ENCODE peak calls at places on chromosome 20, in seven cellular contexts. L is A549, R is IMR-90, B is HepG2, O is H1, X is GM12878, P is K562. A is an unnamed sample.

GRCh38 chr20:43492101-43492500 is 15.4 kb upstream of the L3MBTL1 start:
- DNase-seq in R (peak), L (no peak), X (peak), P (no peak), O (no peak), B (no peak), A (no peak)

GRCh38 chr20:21102691-21103311 is 3.4 kb downstream of the LINC00237 start:
- DNase-seq in O (no peak), P (no peak), B (no peak), L (no peak), R (peak), X (no peak), A (no peak)

GRCh38 chr20:53831228-53831627 is 237.6 kb upstream of the ZNF217 start:
- DNase-seq in R (no peak), X (no peak), B (no peak), P (no peak), O (no peak), L (no peak), A (no peak)

GRCh38 chr20:2845607-2846006 is 5.1 kb downstream of the VPS16 start:
- DNase-seq in B (no peak), L (no peak), R (no peak), X (no peak), O (no peak), P (no peak), A (no peak)

GRCh38 chr20:55386686-55387085 is 618.6 kb downstream of the CBLN4 start:
- DNase-seq in B (no peak), R (no peak), P (no peak), O (no peak), L (no peak), X (no peak), A (no peak)

GRCh38 chr20:45372646-45373352 is 5.3 kb downstream of the TP53TG5 start:
- DNase-seq in O (no peak), R (no peak), X (no peak), P (no peak), L (no peak), B (no peak), A (no peak)

GRCh38 chr20:32466739-32467505 is 108.8 kb downstream of the ASXL1 start:
- DNase-seq in P (no peak), R (no peak), O (no peak), L (no peak), X (no peak), B (no peak), A (no peak)

GRCh38 chr20:655730-656624 is 3.0 kb upstream of the SRXN1 start:
- DNase-seq in X (no peak), P (no peak), O (no peak), B (no peak), L (no peak), R (no peak), A (no peak)

GRCh38 chr20:914727-915498 is 1.2 kb downstream of the ANGPT4 start:
- DNase-seq in X (no peak), B (no peak), R (no peak), P (no peak), O (no peak), L (no peak), A (no peak)

GRCh38 chr20:32763202-32763999 is 1.2 kb downstream of the DNMT3B start:
- DNase-seq in L (no peak), O (no peak), P (peak), X (no peak), R (no peak), B (no peak), A (no peak)

GRCh38 chr20:13753436-13754036 is 31.2 kb downstream of the ESF1 start:
- DNase-seq in B (no peak), O (no peak), X (no peak), R (no peak), P (no peak), L (no peak), A (no peak)

GRCh38 chr20:52747736-52748135 is 224.4 kb upstream of the TSHZ2 start:
- DNase-seq in L (no peak), X (no peak), P (peak), B (peak), O (no peak), R (no peak), A (no peak)

GRCh38 chr20:34907616-34908469 is 31.4 kb downstream of the ACSS2 start:
- DNase-seq in P (peak), R (peak), X (no peak), B (peak), L (peak), O (no peak), A (peak)

GRCh38 chr20:12966468-12967085 is 42.2 kb upstream of the SPTLC3 start:
- DNase-seq in R (peak), X (no peak), P (no peak), L (no peak), B (peak), O (no peak), A (no peak)

GRCh38 chr20:22385602-22386299 is 198.6 kb downstream of the FOXA2 start:
- DNase-seq in X (no peak), O (no peak), R (no peak), L (peak), P (peak), B (peak), A (no peak)

GRCh38 chr20:1389703-1390385 is 3.0 kb downstream of the FKBP1A start:
- DNase-seq in R (no peak), X (no peak), P (no peak), B (no peak), O (no peak), L (no peak), A (no peak)

GRCh38 chr20:31605902-31606677 is 1.0 kb downstream of the ID1 start:
- DNase-seq in X (no peak), R (no peak), O (no peak), L (no peak), P (peak), B (peak), A (no peak)

GRCh38 chr20:47960769-47961525 is 175.7 kb upstream of the SULF2 start:
- DNase-seq in O (no peak), P (no peak), R (no peak), B (no peak), X (no peak), L (no peak), A (no peak)

GRCh38 chr20:11260611-11261010 is 586.8 kb upstream of the JAG1 start:
- DNase-seq in X (no peak), R (peak), P (no peak), L (no peak), O (no peak), B (no peak), A (no peak)

GRCh38 chr20:31860431-31861345 is 9.6 kb downstream of the DUSP15 start:
- DNase-seq in L (no peak), O (no peak), B (no peak), R (no peak), P (no peak), X (no peak), A (no peak)

GRCh38 chr20:11692567-11692966 is 225.1 kb upstream of the BTBD3 start:
- DNase-seq in P (no peak), O (no peak), L (no peak), B (no peak), X (no peak), R (no peak), A (no peak)

GRCh38 chr20:14478126-14478525 is 140.7 kb upstream of the FLRT3 start:
- DNase-seq in O (no peak), P (no peak), B (no peak), X (no peak), L (no peak), R (no peak), A (no peak)

GRCh38 chr20:13525225-13525940 is 113.3 kb downstream of the TASP1 start:
- DNase-seq in P (no peak), O (no peak), R (peak), B (peak), X (no peak), L (peak), A (no peak)

GRCh38 chr20:32158943-32159660 is 48.4 kb downstream of the PLAGL2 start:
- DNase-seq in X (no peak), O (no peak), R (no peak), P (no peak), L (no peak), B (no peak), A (no peak)

GRCh38 chr20:19275630-19276071 is 63.2 kb downstream of the SLC24A3 start:
- DNase-seq in B (no peak), X (no peak), O (no peak), P (no peak), R (no peak), L (no peak), A (no peak)

GRCh38 chr20:2851086-2851485 is 10.5 kb downstream of the VPS16 start:
- DNase-seq in B (no peak), X (no peak), R (no peak), L (no peak), O (no peak), P (no peak), A (no peak)

GRCh38 chr20:19328676-19329075 is 116.2 kb downstream of the SLC24A3 start:
- DNase-seq in R (no peak), X (no peak), B (no peak), O (no peak), L (no peak), P (no peak), A (no peak)

GRCh38 chr20:7723284-7723683 is 217.0 kb downstream of the HAO1 start:
- DNase-seq in R (no peak), L (no peak), P (no peak), B (no peak), X (no peak), O (no peak), A (no peak)

GRCh38 chr20:37527638-37528441 is at the start of gene BLCAP:
- DNase-seq in B (peak), R (peak), O (peak), X (peak), P (peak), L (peak), A (peak)

GRCh38 chr20:37528442-37529213 is 952 bp upstream of the BLCAP start:
- DNase-seq in B (no peak), P (no peak), L (no peak), X (no peak), R (no peak), O (no peak), A (no peak)

GRCh38 chr20:37526238-37526838 is 1.3 kb downstream of the BLCAP start:
- DNase-seq in X (no peak), O (no peak), B (peak), L (no peak), R (peak), P (peak), A (no peak)

GRCh38 chr20:37525810-37526209 is 1.9 kb downstream of the BLCAP start:
- DNase-seq in X (no peak), P (no peak), B (no peak), L (no peak), O (no peak), R (no peak), A (no peak)

DNA sequence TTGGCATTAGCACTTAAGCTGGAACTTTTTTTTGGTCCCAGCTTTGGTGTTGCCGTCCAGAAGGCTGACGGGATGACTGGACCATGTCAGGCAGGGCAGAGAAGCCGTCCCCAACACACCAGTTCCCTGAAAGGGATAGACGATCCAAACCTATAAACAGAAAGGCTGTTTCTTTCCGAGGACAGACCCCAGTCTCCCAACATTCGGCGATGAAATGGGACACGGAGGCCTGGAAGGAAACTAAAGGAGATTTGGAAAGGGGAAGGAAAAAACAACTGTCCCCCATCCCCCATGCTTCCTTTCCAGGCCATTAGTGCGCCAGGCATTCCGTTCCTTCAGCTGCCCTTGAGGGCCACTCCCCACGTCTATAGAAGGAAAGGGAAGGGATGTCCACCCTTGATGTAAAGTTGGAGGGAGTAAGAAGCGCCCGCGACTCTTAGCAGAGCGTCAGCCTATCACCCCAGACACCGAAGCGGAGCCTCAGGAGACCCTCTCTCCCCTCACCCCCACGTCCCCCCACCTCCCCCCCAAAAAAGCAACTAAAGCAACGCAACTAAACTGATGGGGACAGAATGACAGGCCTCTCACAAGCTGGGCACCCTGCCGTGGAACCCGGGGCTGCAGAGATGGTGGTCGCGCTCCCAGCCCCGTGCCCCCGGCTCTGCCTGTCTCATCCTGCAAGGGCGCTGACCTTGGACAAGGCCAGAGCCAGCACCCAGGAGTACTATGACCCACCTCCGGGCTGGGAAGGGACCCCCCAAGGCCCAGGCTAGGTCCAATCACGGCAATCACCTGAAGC is 638 bp downstream of the BLCAP start:
- DNase-seq in L (peak), O (no peak), B (no peak), P (no peak), R (peak), X (no peak), A (no peak)
- TF ChIP-seq CEBPB in L (no peak), O (no peak), B (no peak), P (no peak), R (no peak), X (no peak), A (no peak)

GRCh38 chr20:60104980-60105379 is 146.8 kb downstream of the CDH26 start:
- DNase-seq in L (no peak), B (no peak), X (no peak), R (no peak), O (peak), P (no peak), A (no peak)
- TF ChIP-seq CEBPB in L (no peak), B (no peak), X (no peak), R (no peak), O (peak), P (no peak), A (no peak)

GRCh38 chr20:25076201-25076600 is 5.7 kb downstream of the VSX1 start:
- DNase-seq in B (no peak), P (no peak), X (no peak), R (no peak), O (no peak), L (no peak), A (peak)

GRCh38 chr20:25078662-25079061 is 3.3 kb downstream of the VSX1 start:
- DNase-seq in X (no peak), B (no peak), P (no peak), L (no peak), R (no peak), O (no peak), A (no peak)

GRCh38 chr20:25077610-25078169 is 4.3 kb downstream of the VSX1 start:
- DNase-seq in B (peak), R (peak), L (peak), P (no peak), X (no peak), O (no peak), A (no peak)

GRCh38 chr20:25079171-25079570 is 2.8 kb downstream of the VSX1 start:
- DNase-seq in P (no peak), R (no peak), B (no peak), O (no peak), X (no peak), L (no peak), A (no peak)

GRCh38 chr20:25076731-25077609 is 5.0 kb downstream of the VSX1 start:
- DNase-seq in B (peak), R (peak), L (peak), P (no peak), X (no peak), O (no peak), A (peak)
- TF ChIP-seq CEBPB in B (peak), R (no peak), L (peak), P (peak), X (no peak), O (no peak), A (peak)

DNA sequence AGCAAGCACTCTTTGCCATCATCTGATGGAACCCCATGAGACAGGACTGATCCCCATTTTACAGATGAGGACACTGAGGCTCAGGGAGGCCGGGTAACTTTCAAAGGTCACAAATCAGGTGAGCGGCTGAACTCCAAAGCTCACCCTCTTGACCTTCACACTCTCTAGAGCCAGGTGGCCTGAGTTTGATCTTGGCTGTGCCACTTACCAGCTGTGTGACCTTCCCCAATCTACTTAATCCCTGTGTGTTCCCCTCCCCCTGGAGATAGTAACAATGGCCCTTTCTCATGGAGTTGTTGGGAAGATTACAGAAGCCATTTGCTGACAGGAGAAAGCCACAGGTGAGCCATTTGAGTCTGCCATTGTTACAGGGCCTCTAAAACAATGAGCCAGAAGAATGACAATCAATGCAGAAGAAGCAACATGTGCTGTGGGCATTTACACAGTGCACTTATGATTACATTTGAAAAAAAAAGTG is 34.5 kb downstream of the BMP7 start:
- DNase-seq in B (no peak), O (peak), R (no peak), L (no peak), P (no peak), X (no peak), A (no peak)
- TF ChIP-seq CEBPB in B (no peak), O (no peak), R (no peak), L (no peak), P (no peak), X (no peak), A (no peak)

GRCh38 chr20:62825994-62826645 is 9.3 kb downstream of the COL9A3 start:
- DNase-seq in P (no peak), R (no peak), X (no peak), B (no peak), L (no peak), O (no peak), A (no peak)

GRCh38 chr20:62828051-62828450 is 11.2 kb downstream of the COL9A3 start:
- DNase-seq in O (no peak), L (no peak), X (no peak), B (no peak), P (no peak), R (no peak), A (no peak)

GRCh38 chr20:62828551-62829230 is 11.8 kb downstream of the COL9A3 start:
- DNase-seq in L (no peak), O (no peak), R (no peak), B (no peak), X (no peak), P (no peak), A (no peak)

GRCh38 chr20:62826646-62827322 is 9.9 kb downstream of the COL9A3 start:
- DNase-seq in P (no peak), R (no peak), O (no peak), X (no peak), L (no peak), B (no peak), A (no peak)

DNA sequence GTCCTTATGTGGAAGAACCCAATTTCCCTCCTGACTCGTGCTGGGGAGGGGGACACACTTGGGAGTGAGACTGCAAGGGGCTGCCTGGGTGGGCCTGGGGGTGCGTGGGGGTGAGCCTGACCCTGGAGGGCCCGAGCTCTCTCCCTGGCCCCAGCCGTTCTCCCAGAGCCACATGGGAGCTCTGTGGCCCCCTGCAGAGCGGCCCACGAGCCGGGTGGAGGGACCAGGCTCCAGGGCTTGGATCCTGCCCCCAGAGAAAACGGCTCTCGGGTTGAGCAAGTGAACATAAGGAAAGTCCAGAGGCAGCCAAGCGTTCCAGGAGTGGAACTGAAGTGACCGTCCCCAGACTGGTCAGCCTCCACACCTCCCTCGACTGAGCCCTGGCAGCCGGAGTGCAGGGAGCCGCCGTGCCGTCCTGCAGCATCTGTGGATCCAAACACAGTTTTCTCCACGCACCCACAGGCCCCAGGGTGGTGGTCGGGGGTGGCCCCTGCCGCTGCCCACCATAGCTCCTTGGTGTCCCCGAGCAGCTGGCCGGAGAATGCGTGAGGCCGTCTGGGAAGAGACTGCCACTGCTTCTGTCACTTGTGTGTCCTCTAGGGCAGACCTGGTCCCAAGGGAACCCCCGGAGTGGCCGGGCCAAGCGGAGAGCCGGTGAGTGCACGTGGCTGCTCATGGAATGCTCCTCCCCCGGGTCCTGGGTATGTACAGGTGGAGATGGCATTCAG is 10.6 kb downstream of the COL9A3 start:
- DNase-seq in B (no peak), R (no peak), P (no peak), X (no peak), L (no peak), O (no peak), A (no peak)
- TF ChIP-seq CEBPB in B (no peak), R (no peak), P (no peak), X (no peak), L (no peak), O (no peak), A (no peak)

GRCh38 chr20:51399138-51399890 is 143.2 kb downstream of the NFATC2 start:
- DNase-seq in P (no peak), L (no peak), R (no peak), X (no peak), O (no peak), B (no peak), A (no peak)

GRCh38 chr20:51398552-51398951 is 144.0 kb downstream of the NFATC2 start:
- DNase-seq in L (no peak), O (no peak), X (no peak), R (no peak), B (no peak), P (no peak), A (no peak)

GRCh38 chr20:51402201-51402600 is 140.3 kb downstream of the NFATC2 start:
- DNase-seq in P (no peak), R (peak), B (no peak), L (no peak), X (no peak), O (no peak), A (no peak)

GRCh38 chr20:51398083-51398482 is 144.4 kb downstream of the NFATC2 start:
- DNase-seq in R (no peak), L (no peak), P (no peak), B (no peak), O (no peak), X (no peak), A (no peak)

GRCh38 chr20:51400051-51400926 is 142.2 kb downstream of the NFATC2 start:
- DNase-seq in P (no peak), L (no peak), R (no peak), O (no peak), B (no peak), X (peak), A (no peak)
- TF ChIP-seq CEBPB in P (no peak), L (no peak), R (no peak), O (no peak), B (no peak), X (no peak), A (no peak)

DNA sequence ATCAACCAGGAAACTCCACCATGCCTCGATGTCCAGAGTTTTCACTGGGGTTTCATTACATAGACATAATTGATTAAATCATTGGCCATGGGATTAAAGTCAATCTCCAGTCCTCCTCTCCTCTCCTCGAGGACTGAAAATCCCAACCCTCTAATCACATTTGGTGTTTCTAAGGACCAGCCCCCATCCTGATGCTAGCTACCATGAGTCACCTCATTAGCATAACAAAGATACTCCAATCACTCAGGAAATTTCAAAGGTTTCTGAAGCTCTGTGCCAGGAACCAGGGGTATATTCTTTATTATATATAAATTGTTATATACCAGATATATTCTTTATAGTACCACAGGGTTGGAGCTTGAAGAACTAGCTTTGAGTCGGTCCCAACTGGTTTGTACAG is 212.9 kb upstream of the PRND start:
- DNase-seq in B (no peak), X (no peak), P (no peak), O (no peak), L (no peak), R (no peak), A (no peak)
- TF ChIP-seq CEBPB in B (no peak), X (no peak), P (no peak), O (no peak), L (no peak), R (no peak), A (no peak)

GRCh38 chr20:33796263-33796906 is 14.8 kb upstream of the CHMP4B start:
- DNase-seq in L (no peak), P (no peak), O (no peak), X (no peak), B (no peak), R (no peak), A (peak)
- TF ChIP-seq CEBPB in L (no peak), P (no peak), O (no peak), X (no peak), B (no peak), R (no peak), A (no peak)

A was measured in HCT116.